ENCODE peak calls at places on chromosome 22, in seven cellular contexts. J is small intestine, V is Peyer's patch, B is GM23248, R is heart right ventricle, Y is adrenal gland, H is PC-9. Q is an unnamed sample.

GRCh38 chr22:19068784-19069271 is 53.4 kb downstream of the DGCR2 start:
- DNase-seq in J (no peak), V (no peak), B (no peak), R (no peak), Y (no peak), H (no peak), Q (no peak)

GRCh38 chr22:22507743-22508273 is 734 bp downstream of the ZNF280B start:
- DNase-seq in J (no peak), V (no peak), B (no peak), R (no peak), Y (peak; percentile 1), H (no peak), Q (no peak)

GRCh38 chr22:32628626-32629587 is 154.3 kb downstream of the FBXO7 start:
- DNase-seq in J (no peak), V (no peak), B (peak; percentile 37), R (no peak), Y (no peak), H (no peak), Q (no peak)

GRCh38 chr22:40094449-40094848 is 83.3 kb upstream of the TNRC6B start:
- DNase-seq in J (peak; percentile 50), V (no peak), B (peak; percentile 15), R (no peak), Y (no peak), H (no peak), Q (no peak)

GRCh38 chr22:27512283-27512761 is 289.2 kb downstream of the MN1 start:
- DNase-seq in J (peak; percentile 4), V (no peak), B (peak; percentile 94), R (peak; percentile 90), Y (peak; percentile 53), H (no peak), Q (no peak)

GRCh38 chr22:45583504-45583903 is 80.8 kb downstream of the FBLN1 start:
- DNase-seq in J (no peak), V (no peak), B (no peak), R (no peak), Y (no peak), H (no peak), Q (no peak)

GRCh38 chr22:21455334-21456089 is 11.7 kb upstream of the TMEM191C start:
- DNase-seq in J (no peak), V (no peak), B (no peak), R (no peak), Y (no peak), H (no peak), Q (no peak)

GRCh38 chr22:33303109-33303508 is 244.9 kb upstream of the SYN3 start:
- DNase-seq in J (no peak), V (no peak), B (no peak), R (no peak), Y (peak; percentile 15), H (no peak), Q (no peak)

GRCh38 chr22:45608763-45609180 is 62.9 kb upstream of the ATXN10 start:
- DNase-seq in J (no peak), V (peak; percentile 12), B (peak; percentile 94), R (no peak), Y (no peak), H (peak; percentile 76), Q (no peak)

GRCh38 chr22:44461614-44462013 is 36.4 kb downstream of the RTL6 start:
- DNase-seq in J (no peak), V (no peak), B (no peak), R (no peak), Y (no peak), H (no peak), Q (no peak)

GRCh38 chr22:35838849-35839646 is 121.4 kb downstream of the APOL5 start:
- DNase-seq in J (peak; percentile 33), V (no peak), B (peak; percentile 91), R (peak; percentile 27), Y (peak; percentile 50), H (peak; percentile 64), Q (no peak)

DNA sequence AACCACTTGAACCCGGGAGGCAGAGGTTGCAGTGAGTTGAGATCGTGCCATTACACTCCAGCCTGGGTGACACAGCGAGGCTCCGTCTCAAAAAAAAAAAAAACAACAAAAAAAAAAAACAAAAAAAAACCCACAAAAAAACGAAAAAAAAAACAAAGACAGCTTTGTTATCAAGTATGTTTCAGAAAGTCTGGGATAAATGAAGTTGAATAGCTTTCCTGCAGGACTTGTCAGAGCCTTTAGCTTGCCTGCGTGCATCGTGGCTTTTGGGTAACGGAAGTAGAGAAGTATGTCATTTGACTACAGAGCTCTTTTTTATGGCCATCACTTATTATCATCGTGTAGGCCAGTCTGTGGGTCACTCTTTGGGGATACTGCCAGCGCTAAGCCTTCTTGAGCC is 14.6 kb downstream of the TRIOBP start:
- DNase-seq in J (no peak), V (no peak), B (no peak), R (no peak), Y (no peak), H (no peak), Q (no peak)
- H3K36me3 ChIP-seq in J (no peaks in the 10 kb centered on the region), V (no peaks in the 10 kb centered on the region), B (no peaks in the 10 kb centered on the region), R (no peaks in the 10 kb centered on the region), Y (no peaks in the 10 kb centered on the region), H (no peaks in the 10 kb centered on the region), Q (no peaks in the 10 kb centered on the region)

GRCh38 chr22:24401824-24402434 is 25.5 kb upstream of the ADORA2A start:
- DNase-seq in J (no peak), V (no peak), B (no peak), R (no peak), Y (no peak), H (peak; percentile 65), Q (no peak)

GRCh38 chr22:24402460-24403192 is 24.8 kb upstream of the ADORA2A start:
- DNase-seq in J (peak; percentile 96), V (peak; percentile 71), B (peak; percentile 92), R (peak; percentile 90), Y (peak; percentile 91), H (peak; percentile 97), Q (peak; percentile 84)

GRCh38 chr22:24400726-24401596 is 26.4 kb upstream of the ADORA2A start:
- DNase-seq in J (no peak), V (no peak), B (peak; percentile 61), R (no peak), Y (no peak), H (no peak), Q (no peak)

GRCh38 chr22:24398409-24398808 is 29.0 kb upstream of the ADORA2A start:
- DNase-seq in J (no peak), V (no peak), B (no peak), R (no peak), Y (no peak), H (no peak), Q (no peak)

GRCh38 chr22:24400037-24400725 is 27.2 kb upstream of the ADORA2A start:
- DNase-seq in J (no peak), V (no peak), B (no peak), R (no peak), Y (no peak), H (no peak), Q (no peak)
- H3K4me1 ChIP-seq in J (peaks cover 21% of the 10 kb centered on the region), V (no peaks in the 10 kb centered on the region), B (peaks cover 29% of the 10 kb centered on the region), R (peaks cover 44% of the 10 kb centered on the region), Y (peaks cover 47% of the 10 kb centered on the region), H (peaks cover 33% of the 10 kb centered on the region), Q (peaks cover 14% of the 10 kb centered on the region)

GRCh38 chr22:38750638-38751037 is 5.2 kb downstream of the SUN2 start:
- DNase-seq in J (no peak), V (no peak), B (no peak), R (no peak), Y (no peak), H (no peak), Q (no peak)
- H3K36me3 ChIP-seq in J (peaks cover 11% of the 10 kb centered on the region), V (peaks cover 2% of the 10 kb centered on the region), B (peaks cover 11% of the 10 kb centered on the region), R (peaks cover 80% of the 10 kb centered on the region), Y (peaks cover 72% of the 10 kb centered on the region), H (peaks cover 45% of the 10 kb centered on the region), Q (no peaks in the 10 kb centered on the region)

DNA sequence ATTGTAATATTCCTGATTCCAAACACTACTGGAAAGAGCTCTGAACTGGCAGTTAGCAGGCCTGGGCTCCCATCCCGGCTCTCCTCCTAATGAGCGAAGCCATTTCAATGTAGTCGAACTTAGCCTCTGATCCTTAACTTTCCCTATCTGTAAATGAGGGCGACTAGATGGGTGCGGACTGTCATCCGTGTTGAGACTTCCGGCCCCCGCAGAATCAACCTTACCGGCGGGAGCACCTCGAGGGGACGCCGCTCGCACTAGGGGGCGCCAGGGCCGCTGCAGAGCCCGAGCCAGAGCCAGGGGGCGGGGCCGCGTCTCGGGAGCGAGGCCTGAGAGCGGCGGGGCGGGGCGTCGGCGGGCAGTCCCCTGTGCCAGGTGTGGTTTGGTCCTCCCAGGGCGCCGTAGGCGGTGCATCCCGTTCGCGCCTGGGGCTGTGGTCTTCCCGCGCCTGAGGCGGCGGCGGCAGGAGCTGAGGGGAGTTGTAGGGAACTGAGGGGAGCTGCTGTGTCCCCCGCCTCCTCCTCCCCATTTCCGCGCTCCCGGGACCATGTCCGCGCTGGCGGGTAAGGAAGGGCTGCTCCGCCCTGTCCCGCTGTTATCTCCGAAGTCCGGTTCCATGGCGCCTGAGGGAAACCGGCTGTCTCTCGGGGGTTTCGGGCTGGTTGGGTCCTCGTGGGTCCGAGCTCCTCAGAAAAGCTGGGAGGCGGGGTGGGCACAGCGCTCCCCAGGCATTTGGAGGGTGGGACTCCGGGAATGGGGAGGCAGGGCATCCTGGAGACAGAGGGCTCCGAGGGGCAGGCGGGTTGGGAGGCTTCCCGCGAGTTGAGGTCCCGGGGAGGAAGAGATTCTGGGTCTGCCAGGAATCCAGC is at the start of gene LIMK2:
- DNase-seq in J (peak; percentile 95), V (peak; percentile 99), B (peak; percentile 95), R (peak; percentile 94), Y (peak; percentile 97), H (peak; percentile 75), Q (no peak)
- H3K4me1 ChIP-seq in J (peaks cover 13% of the 10 kb centered on the region), V (peaks cover 3% of the 10 kb centered on the region), B (peaks cover 4% of the 10 kb centered on the region), R (peaks cover 70% of the 10 kb centered on the region), Y (peaks cover 31% of the 10 kb centered on the region), H (peaks cover 19% of the 10 kb centered on the region), Q (peaks cover 6% of the 10 kb centered on the region)

DNA sequence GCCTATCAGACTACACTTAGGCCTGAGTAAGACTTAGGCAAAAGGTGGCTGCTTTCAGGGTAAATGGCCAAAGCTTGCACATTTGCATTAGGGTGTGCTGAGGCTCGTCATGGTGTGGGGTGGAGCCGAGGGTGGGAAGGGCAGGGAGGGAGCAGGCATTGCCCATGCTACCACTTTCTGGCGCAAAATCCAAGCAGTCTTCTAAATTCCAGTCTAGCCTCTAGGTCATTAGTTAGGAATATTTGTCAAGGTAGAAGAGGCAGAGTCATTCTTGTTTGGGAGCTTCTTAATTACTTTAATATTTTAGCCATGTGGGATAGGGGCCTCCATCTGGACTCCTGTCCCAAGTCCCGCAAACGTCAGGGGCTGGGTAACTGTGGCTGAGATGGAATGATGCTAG is 28.6 kb downstream of the SCUBE1 start:
- DNase-seq in J (no peak), V (no peak), B (no peak), R (no peak), Y (no peak), H (no peak), Q (no peak)
- H3K36me3 ChIP-seq in J (no peaks in the 10 kb centered on the region), V (no peaks in the 10 kb centered on the region), B (no peaks in the 10 kb centered on the region), R (no peaks in the 10 kb centered on the region), Y (no peaks in the 10 kb centered on the region), H (no peaks in the 10 kb centered on the region), Q (no peaks in the 10 kb centered on the region)

GRCh38 chr22:37018086-37018814 is 997 bp downstream of the TST start:
- DNase-seq in J (peak; percentile 54), V (no peak), B (no peak), R (no peak), Y (no peak), H (no peak), Q (no peak)

GRCh38 chr22:37015587-37015878 is 3.7 kb downstream of the TST start:
- DNase-seq in J (no peak), V (peak; percentile 61), B (no peak), R (no peak), Y (no peak), H (no peak), Q (no peak)

GRCh38 chr22:37016134-37016910 is 2.9 kb downstream of the TST start:
- DNase-seq in J (peak; percentile 93), V (peak; percentile 82), B (no peak), R (no peak), Y (peak; percentile 60), H (no peak), Q (no peak)

GRCh38 chr22:37018815-37019308 is 385 bp downstream of the TST start:
- DNase-seq in J (peak; percentile 68), V (peak; percentile 84), B (peak; percentile 57), R (peak; percentile 39), Y (peak; percentile 64), H (no peak), Q (no peak)

GRCh38 chr22:37017356-37017755 is 1.9 kb downstream of the TST start:
- DNase-seq in J (peak; percentile 56), V (peak; percentile 59), B (no peak), R (no peak), Y (no peak), H (no peak), Q (no peak)
- H3K4me1 ChIP-seq in J (peaks cover 7% of the 10 kb centered on the region), V (peaks cover 3% of the 10 kb centered on the region), B (peaks cover 5% of the 10 kb centered on the region), R (peaks cover 49% of the 10 kb centered on the region), Y (peaks cover 66% of the 10 kb centered on the region), H (peaks cover 61% of the 10 kb centered on the region), Q (peaks cover 5% of the 10 kb centered on the region)

Q was measured in Panc1.